ENCODE peak calls at places on chromosome 20, in eight cellular contexts. One of them, this sample, is unnamed.

GRCh38 chr20:20772492-20773047 is 60.1 kb upstream of the RALGAPA2 start:
- DNase-seq in SK-N-SH: no peak
- DNase-seq in HCT116: no peak
- DNase-seq in HL-60: no peak
- DNase-seq in stomach: no peak
- DNase-seq in K562: no peak
- DNase-seq in HepG2: no peak
- DNase-seq in GM12891: no peak
- DNase-seq in this sample: no peak

GRCh38 chr20:25277051-25277801 is 29.3 kb downstream of the PYGB start:
- DNase-seq in HCT116: no peak
- DNase-seq in HL-60: no peak
- DNase-seq in stomach: peak; percentile 23
- DNase-seq in SK-N-SH: no peak
- DNase-seq in K562: no peak
- DNase-seq in HepG2: no peak
- DNase-seq in GM12891: no peak
- DNase-seq in this sample: no peak

GRCh38 chr20:32333988-32334885 is 23.9 kb upstream of the ASXL1 start:
- DNase-seq in HepG2: no peak
- DNase-seq in HL-60: no peak
- DNase-seq in SK-N-SH: no peak
- DNase-seq in GM12891: no peak
- DNase-seq in K562: peak; percentile 73
- DNase-seq in stomach: peak; percentile 80
- DNase-seq in HCT116: no peak
- DNase-seq in this sample: no peak

GRCh38 chr20:6829510-6830116 is 62.1 kb downstream of the BMP2 start:
- DNase-seq in HL-60: no peak
- DNase-seq in K562: no peak
- DNase-seq in SK-N-SH: no peak
- DNase-seq in GM12891: no peak
- DNase-seq in HCT116: no peak
- DNase-seq in stomach: no peak
- DNase-seq in HepG2: peak; percentile 29
- DNase-seq in this sample: no peak

GRCh38 chr20:5977223-5977622 is 26.8 kb downstream of the MCM8 start:
- DNase-seq in SK-N-SH: no peak
- DNase-seq in HepG2: no peak
- DNase-seq in K562: no peak
- DNase-seq in HCT116: no peak
- DNase-seq in HL-60: no peak
- DNase-seq in stomach: no peak
- DNase-seq in GM12891: no peak
- DNase-seq in this sample: no peak

GRCh38 chr20:31915491-31916280 is 36.2 kb downstream of the PDRG1 start:
- DNase-seq in HL-60: no peak
- DNase-seq in HCT116: no peak
- DNase-seq in HepG2: no peak
- DNase-seq in SK-N-SH: no peak
- DNase-seq in GM12891: no peak
- DNase-seq in K562: no peak
- DNase-seq in stomach: no peak
- DNase-seq in this sample: no peak

GRCh38 chr20:2762578-2763131 is 37.8 kb downstream of the CPXM1 start:
- DNase-seq in HepG2: no peak
- DNase-seq in GM12891: no peak
- DNase-seq in K562: no peak
- DNase-seq in HCT116: no peak
- DNase-seq in HL-60: no peak
- DNase-seq in SK-N-SH: no peak
- DNase-seq in stomach: no peak
- DNase-seq in this sample: no peak

GRCh38 chr20:39378781-39379180 is 416.6 kb downstream of the DHX35 start:
- DNase-seq in K562: no peak
- DNase-seq in SK-N-SH: no peak
- DNase-seq in stomach: no peak
- DNase-seq in HepG2: no peak
- DNase-seq in GM12891: no peak
- DNase-seq in HCT116: no peak
- DNase-seq in HL-60: no peak
- DNase-seq in this sample: no peak

GRCh38 chr20:10047427-10047826 is 12.6 kb downstream of the ANKEF1 start:
- DNase-seq in K562: no peak
- DNase-seq in SK-N-SH: peak; percentile 27
- DNase-seq in HepG2: peak; percentile 39
- DNase-seq in HL-60: no peak
- DNase-seq in stomach: no peak
- DNase-seq in HCT116: no peak
- DNase-seq in GM12891: no peak
- DNase-seq in this sample: no peak

GRCh38 chr20:59598625-59599310 is 5.6 kb upstream of the PHACTR3 start:
- DNase-seq in HCT116: peak; percentile 19
- DNase-seq in K562: peak; percentile 77
- DNase-seq in stomach: peak; percentile 29
- DNase-seq in GM12891: peak; percentile 69
- DNase-seq in HL-60: peak; percentile 14
- DNase-seq in SK-N-SH: peak; percentile 85
- DNase-seq in HepG2: peak; percentile 55
- DNase-seq in this sample: peak; percentile 57

GRCh38 chr20:29689411-29690225 is 1567.8 kb upstream of the DEFB115 start:
- DNase-seq in stomach: no peak
- DNase-seq in HCT116: no peak
- DNase-seq in HL-60: no peak
- DNase-seq in GM12891: no peak
- DNase-seq in SK-N-SH: peak; percentile 82
- DNase-seq in K562: peak; percentile 66
- DNase-seq in HepG2: no peak
- DNase-seq in this sample: no peak

GRCh38 chr20:19120011-19120410 is 92.4 kb upstream of the SLC24A3 start:
- DNase-seq in HepG2: no peak
- DNase-seq in GM12891: no peak
- DNase-seq in K562: no peak
- DNase-seq in HL-60: no peak
- DNase-seq in stomach: no peak
- DNase-seq in HCT116: no peak
- DNase-seq in SK-N-SH: no peak
- DNase-seq in this sample: no peak

GRCh38 chr20:35369804-35370203 is 42.0 kb downstream of the UQCC1 start:
- DNase-seq in K562: no peak
- DNase-seq in HL-60: no peak
- DNase-seq in SK-N-SH: no peak
- DNase-seq in HepG2: peak; percentile 64
- DNase-seq in HCT116: no peak
- DNase-seq in GM12891: no peak
- DNase-seq in stomach: no peak
- DNase-seq in this sample: no peak

GRCh38 chr20:3727333-3728035 is 5.0 kb upstream of the HSPA12B start:
- DNase-seq in GM12891: no peak
- DNase-seq in HCT116: no peak
- DNase-seq in K562: no peak
- DNase-seq in stomach: no peak
- DNase-seq in HL-60: no peak
- DNase-seq in SK-N-SH: no peak
- DNase-seq in HepG2: no peak
- DNase-seq in this sample: no peak

GRCh38 chr20:54025166-54025835 is 45.1 kb downstream of the BCAS1 start:
- DNase-seq in SK-N-SH: no peak
- DNase-seq in HL-60: no peak
- DNase-seq in K562: no peak
- DNase-seq in GM12891: no peak
- DNase-seq in HepG2: no peak
- DNase-seq in stomach: no peak
- DNase-seq in HCT116: no peak
- DNase-seq in this sample: no peak

GRCh38 chr20:23644159-23644558 is 6.4 kb upstream of the CST3 start:
- DNase-seq in K562: no peak
- DNase-seq in HL-60: no peak
- DNase-seq in HCT116: no peak
- DNase-seq in GM12891: no peak
- DNase-seq in HepG2: no peak
- DNase-seq in stomach: no peak
- DNase-seq in SK-N-SH: no peak
- DNase-seq in this sample: no peak

GRCh38 chr20:1171461-1172093 is 13.2 kb downstream of the TMEM74B start:
- DNase-seq in HL-60: no peak
- DNase-seq in HepG2: peak; percentile 42
- DNase-seq in GM12891: no peak
- DNase-seq in stomach: no peak
- DNase-seq in SK-N-SH: no peak
- DNase-seq in K562: peak; percentile 60
- DNase-seq in HCT116: no peak
- DNase-seq in this sample: no peak

GRCh38 chr20:7736336-7736735 is 203.9 kb downstream of the HAO1 start:
- DNase-seq in HCT116: no peak
- DNase-seq in SK-N-SH: no peak
- DNase-seq in K562: no peak
- DNase-seq in HepG2: no peak
- DNase-seq in GM12891: no peak
- DNase-seq in HL-60: no peak
- DNase-seq in stomach: no peak
- DNase-seq in this sample: no peak

GRCh38 chr20:2206957-2207769 is 88.6 kb upstream of the TGM3 start:
- DNase-seq in HCT116: peak; percentile 29
- DNase-seq in K562: peak; percentile 62
- DNase-seq in SK-N-SH: peak; percentile 93
- DNase-seq in HepG2: peak; percentile 53
- DNase-seq in HL-60: peak; percentile 55
- DNase-seq in stomach: peak; percentile 84
- DNase-seq in GM12891: peak; percentile 87
- DNase-seq in this sample: peak; percentile 68

GRCh38 chr20:32018269-32019155 is 8.3 kb downstream of the CCM2L start:
- DNase-seq in stomach: peak; percentile 75
- DNase-seq in HCT116: peak; percentile 81
- DNase-seq in GM12891: peak; percentile 57
- DNase-seq in SK-N-SH: peak; percentile 96
- DNase-seq in HL-60: no peak
- DNase-seq in HepG2: peak; percentile 76
- DNase-seq in K562: peak; percentile 88
- DNase-seq in this sample: peak; percentile 64

GRCh38 chr20:53751394-53752368 is 158.0 kb upstream of the ZNF217 start:
- DNase-seq in HL-60: peak; percentile 65
- DNase-seq in GM12891: no peak
- DNase-seq in K562: no peak
- DNase-seq in SK-N-SH: no peak
- DNase-seq in stomach: peak; percentile 24
- DNase-seq in HepG2: no peak
- DNase-seq in HCT116: no peak
- DNase-seq in this sample: no peak

GRCh38 chr20:13149371-13149770 is 71.7 kb upstream of the ISM1 start:
- DNase-seq in HL-60: no peak
- DNase-seq in HepG2: no peak
- DNase-seq in K562: no peak
- DNase-seq in GM12891: no peak
- DNase-seq in SK-N-SH: no peak
- DNase-seq in stomach: no peak
- DNase-seq in HCT116: no peak
- DNase-seq in this sample: no peak

GRCh38 chr20:13148961-13149360 is 72.1 kb upstream of the ISM1 start:
- DNase-seq in SK-N-SH: no peak
- DNase-seq in stomach: no peak
- DNase-seq in K562: no peak
- DNase-seq in GM12891: no peak
- DNase-seq in HCT116: no peak
- DNase-seq in HepG2: no peak
- DNase-seq in HL-60: no peak
- DNase-seq in this sample: no peak

GRCh38 chr20:13147971-13148370 is 73.1 kb upstream of the ISM1 start:
- DNase-seq in HCT116: no peak
- DNase-seq in HL-60: no peak
- DNase-seq in SK-N-SH: no peak
- DNase-seq in GM12891: no peak
- DNase-seq in stomach: no peak
- DNase-seq in HepG2: no peak
- DNase-seq in K562: no peak
- DNase-seq in this sample: no peak

GRCh38 chr20:13148402-13148801 is 72.7 kb upstream of the ISM1 start:
- DNase-seq in SK-N-SH: no peak
- DNase-seq in HL-60: no peak
- DNase-seq in K562: no peak
- DNase-seq in GM12891: no peak
- DNase-seq in stomach: no peak
- DNase-seq in HepG2: no peak
- DNase-seq in HCT116: no peak
- DNase-seq in this sample: no peak

GRCh38 chr20:13147071-13147961 is 73.8 kb upstream of the ISM1 start:
- DNase-seq in HCT116: no peak
- DNase-seq in HL-60: no peak
- DNase-seq in K562: no peak
- DNase-seq in stomach: no peak
- DNase-seq in GM12891: no peak
- DNase-seq in HepG2: no peak
- DNase-seq in SK-N-SH: no peak
- DNase-seq in this sample: no peak
- TF ChIP-seq POLR2AphosphoS5 in HCT116: no peak
- TF ChIP-seq POLR2AphosphoS5 in HL-60: no peak
- TF ChIP-seq POLR2AphosphoS5 in K562: no peak
- TF ChIP-seq POLR2AphosphoS5 in stomach: no peak
- TF ChIP-seq POLR2AphosphoS5 in GM12891: no peak
- TF ChIP-seq POLR2AphosphoS5 in HepG2: no peak
- TF ChIP-seq POLR2AphosphoS5 in SK-N-SH: no peak
- TF ChIP-seq POLR2AphosphoS5 in this sample: no peak

DNA sequence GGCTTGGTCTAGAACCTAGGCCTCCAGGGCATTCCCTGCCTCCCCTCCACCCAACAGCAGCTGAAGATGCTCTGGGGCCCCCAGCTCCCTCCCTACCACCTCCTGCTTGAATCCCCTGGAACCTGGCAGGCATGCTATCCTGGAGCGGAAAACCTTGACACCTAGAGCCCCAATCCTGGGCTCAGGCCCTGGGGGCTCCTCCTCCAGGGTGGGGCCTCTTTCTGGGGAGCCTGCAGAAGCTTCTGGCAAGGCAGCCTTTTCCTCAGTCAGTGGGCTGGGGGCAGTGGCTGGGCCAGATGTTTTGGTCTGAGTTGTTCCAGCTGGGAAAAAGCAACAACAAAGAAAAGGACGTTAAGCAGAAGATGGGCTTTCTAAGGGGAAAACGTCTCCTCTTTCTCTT is 21.1 kb downstream of the KIAA1755 start:
- DNase-seq in stomach: no peak
- DNase-seq in HL-60: no peak
- DNase-seq in GM12891: no peak
- DNase-seq in SK-N-SH: no peak
- DNase-seq in HCT116: no peak
- DNase-seq in HepG2: no peak
- DNase-seq in K562: no peak
- DNase-seq in this sample: no peak
- TF ChIP-seq POLR2AphosphoS5 in stomach: no peak
- TF ChIP-seq POLR2AphosphoS5 in HL-60: no peak
- TF ChIP-seq POLR2AphosphoS5 in GM12891: no peak
- TF ChIP-seq POLR2AphosphoS5 in SK-N-SH: no peak
- TF ChIP-seq POLR2AphosphoS5 in HCT116: no peak
- TF ChIP-seq POLR2AphosphoS5 in HepG2: no peak
- TF ChIP-seq POLR2AphosphoS5 in K562: no peak
- TF ChIP-seq POLR2AphosphoS5 in this sample: no peak

GRCh38 chr20:58309607-58310290 is at the start of gene RAB22A:
- DNase-seq in SK-N-SH: peak; percentile 98
- DNase-seq in HL-60: peak; percentile 52
- DNase-seq in stomach: peak; percentile 90
- DNase-seq in HCT116: peak; percentile 39
- DNase-seq in HepG2: peak; percentile 56
- DNase-seq in GM12891: peak; percentile 91
- DNase-seq in K562: peak; percentile 94
- DNase-seq in this sample: peak; percentile 84
- TF ChIP-seq POLR2AphosphoS5 in SK-N-SH: peak; percentile 67
- TF ChIP-seq POLR2AphosphoS5 in HL-60: peak; percentile 45
- TF ChIP-seq POLR2AphosphoS5 in stomach: peak; percentile 76
- TF ChIP-seq POLR2AphosphoS5 in HCT116: peak; percentile 85
- TF ChIP-seq POLR2AphosphoS5 in HepG2: peak; percentile 52
- TF ChIP-seq POLR2AphosphoS5 in GM12891: no peak
- TF ChIP-seq POLR2AphosphoS5 in K562: peak; percentile 64
- TF ChIP-seq POLR2AphosphoS5 in this sample: peak; percentile 33

GRCh38 chr20:62141397-62142251 is 1.6 kb downstream of the PSMA7 start:
- DNase-seq in SK-N-SH: peak; percentile 59
- DNase-seq in HL-60: peak; percentile 55
- DNase-seq in HCT116: no peak
- DNase-seq in stomach: no peak
- DNase-seq in HepG2: peak; percentile 64
- DNase-seq in GM12891: no peak
- DNase-seq in K562: no peak
- DNase-seq in this sample: no peak
- TF ChIP-seq POLR2AphosphoS5 in SK-N-SH: no peak
- TF ChIP-seq POLR2AphosphoS5 in HL-60: no peak
- TF ChIP-seq POLR2AphosphoS5 in HCT116: no peak
- TF ChIP-seq POLR2AphosphoS5 in stomach: no peak
- TF ChIP-seq POLR2AphosphoS5 in HepG2: no peak
- TF ChIP-seq POLR2AphosphoS5 in GM12891: no peak
- TF ChIP-seq POLR2AphosphoS5 in K562: no peak
- TF ChIP-seq POLR2AphosphoS5 in this sample: no peak